ENCODE peak calls at places on chromosomes 4 and X, in five cellular contexts. N, C, V, A and M are unnamed samples.

GRCh38 chrX:1397001-1397400 is 5.1 kb upstream of the SLC25A6 start:
- DNase-seq in C (no peak), V (no peak), N (no peak), A (no peak), M (no peak)

GRCh38 chr4:4854649-4855292 is 4.7 kb upstream of the MSX1 start:
- DNase-seq in V (no peak), A (no peak), N (no peak), C (no peak), M (no peak)

GRCh38 chr4:183136880-183137279 is 37.8 kb downstream of the WWC2 start:
- DNase-seq in C (no peak), V (no peak), N (no peak), A (no peak), M (no peak)

GRCh38 chrX:11100281-11101035 is 10.7 kb upstream of the HCCS start:
- DNase-seq in A (no peak), V (peak), C (no peak), N (peak), M (peak)

GRCh38 chrX:45952030-45952429 is 593.2 kb downstream of the ZNF674 start:
- DNase-seq in V (no peak), A (no peak), C (no peak), N (no peak), M (peak)

GRCh38 chr4:39614487-39615162 is 24.0 kb downstream of the SMIM14 start:
- DNase-seq in C (no peak), N (no peak), A (no peak), V (no peak), M (no peak)

GRCh38 chr4:18756661-18757060 is 735.1 kb upstream of the LCORL start:
- DNase-seq in C (no peak), V (no peak), A (no peak), N (no peak), M (no peak)

GRCh38 chrX:71178908-71179307 is 34.3 kb downstream of the NLGN3 start:
- DNase-seq in A (peak), N (peak), V (peak), C (no peak), M (peak)

GRCh38 chrX:139890991-139891700 is 41.7 kb downstream of the ATP11C start:
- DNase-seq in A (no peak), C (no peak), V (no peak), N (no peak), M (no peak)

GRCh38 chr4:6772223-6772928 is 10.2 kb upstream of the KIAA0232 start:
- DNase-seq in V (no peak), N (no peak), A (no peak), C (no peak), M (no peak)

GRCh38 chrX:134803551-134804183 is 145.4 kb upstream of the PLAC1 start:
- DNase-seq in V (peak), C (no peak), N (no peak), A (no peak), M (no peak)

GRCh38 chr4:133624744-133625143 is 475.6 kb downstream of the PCDH10 start:
- DNase-seq in N (peak), V (no peak), A (no peak), C (no peak), M (peak)

GRCh38 chr4:183165371-183165770 is 66.3 kb downstream of the WWC2 start:
- DNase-seq in C (no peak), N (no peak), A (no peak), V (no peak), M (no peak)

GRCh38 chrX:16222123-16222522 is 54.8 kb downstream of the MAGEB17 start:
- DNase-seq in V (no peak), A (no peak), N (no peak), C (no peak), M (no peak)

GRCh38 chrX:65757943-65758342 is 90.5 kb downstream of the MSN start:
- DNase-seq in V (no peak), A (no peak), C (no peak), N (no peak), M (no peak)

GRCh38 chrX:118252967-118253366 is 92.9 kb upstream of the WDR44 start:
- DNase-seq in C (no peak), N (no peak), A (no peak), V (no peak), M (no peak)

GRCh38 chrX:8815460-8816065 is 14.4 kb upstream of the FAM9A start:
- DNase-seq in C (no peak), A (peak), N (peak), V (peak), M (peak)

GRCh38 chr4:84632092-84632491 is 49.2 kb downstream of the CDS1 start:
- DNase-seq in N (no peak), C (no peak), V (no peak), A (no peak), M (no peak)

GRCh38 chr4:113708250-113708649 is 53.3 kb downstream of the CAMK2D start:
- DNase-seq in A (no peak), V (no peak), N (no peak), C (no peak), M (no peak)

GRCh38 chrX:53723381-53723780 is 36.9 kb upstream of the HUWE1 start:
- DNase-seq in N (no peak), C (no peak), V (no peak), A (no peak), M (no peak)

GRCh38 chr4:106325800-106326199 is 9.4 kb downstream of the AIMP1 start:
- DNase-seq in N (no peak), C (no peak), A (no peak), V (no peak), M (no peak)

GRCh38 chr4:106320235-106320634 is 3.9 kb downstream of the AIMP1 start:
- DNase-seq in C (no peak), N (no peak), V (no peak), A (no peak), M (no peak)

GRCh38 chr4:106318511-106318910 is 2.2 kb downstream of the AIMP1 start:
- DNase-seq in A (no peak), V (no peak), N (no peak), C (no peak), M (no peak)

GRCh38 chr4:106317815-106318214 is 1.5 kb downstream of the AIMP1 start:
- DNase-seq in N (no peak), V (no peak), A (no peak), C (no peak), M (no peak)

DNA sequence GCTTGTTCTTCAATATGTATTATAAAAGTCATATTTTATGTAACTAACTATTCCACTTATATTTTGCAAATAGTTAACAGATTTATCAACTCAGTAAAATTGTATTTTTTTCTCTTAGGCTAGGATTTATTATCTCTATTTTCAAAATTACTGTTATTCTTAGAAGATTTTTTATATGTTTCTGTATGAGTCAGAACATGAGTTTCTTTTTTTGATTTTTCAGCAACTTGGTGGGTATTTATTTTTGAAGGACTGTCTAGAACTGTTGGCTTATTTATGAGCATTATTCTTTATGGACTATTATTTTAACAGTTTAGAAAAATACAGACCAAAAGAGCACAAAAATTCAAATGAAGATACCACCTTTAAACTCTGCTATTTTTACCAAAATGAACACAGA is 6.8 kb downstream of the AIMP1 start:
- DNase-seq in V (no peak), C (no peak), N (no peak), A (no peak), M (no peak)
- TF ChIP-seq SUZ12 in V (no peak), C (no peak), N (no peak), A (no peak), M (no peak)

GRCh38 chr4:140935259-140935658 is 179.1 kb upstream of the TBC1D9 start:
- DNase-seq in A (no peak), C (no peak), N (no peak), V (no peak), M (no peak)
- TF ChIP-seq SUZ12 in A (no peak), C (no peak), N (no peak), V (no peak), M (no peak)

GRCh38 chr4:37879365-37879764 is 11.5 kb upstream of the TBC1D1 start:
- DNase-seq in C (no peak), N (no peak), A (no peak), V (no peak), M (no peak)

GRCh38 chr4:37872310-37872988 is 18.4 kb upstream of the TBC1D1 start:
- DNase-seq in V (no peak), A (no peak), C (no peak), N (no peak), M (no peak)

GRCh38 chr4:37876156-37876555 is 14.7 kb upstream of the TBC1D1 start:
- DNase-seq in A (no peak), V (no peak), C (no peak), N (no peak), M (no peak)

GRCh38 chr4:37873383-37873782 is 17.5 kb upstream of the TBC1D1 start:
- DNase-seq in C (no peak), V (peak), N (no peak), A (no peak), M (no peak)
- TF ChIP-seq SUZ12 in C (no peak), V (no peak), N (no peak), A (no peak), M (no peak)

GRCh38 chr4:139535852-139536234 is 20.2 kb downstream of the SETD7 start:
- DNase-seq in A (no peak), V (no peak), N (no peak), C (no peak), M (no peak)

GRCh38 chr4:139532951-139533350 is 23.1 kb downstream of the SETD7 start:
- DNase-seq in A (no peak), N (no peak), V (no peak), C (no peak), M (peak)

GRCh38 chr4:139537292-139537691 is 18.7 kb downstream of the SETD7 start:
- DNase-seq in A (no peak), C (no peak), N (no peak), V (no peak), M (no peak)

GRCh38 chr4:139535228-139535851 is 20.7 kb downstream of the SETD7 start:
- DNase-seq in V (no peak), A (no peak), C (no peak), N (no peak), M (no peak)

GRCh38 chr4:139534287-139534950 is 21.6 kb downstream of the SETD7 start:
- DNase-seq in V (no peak), N (no peak), C (no peak), A (no peak), M (no peak)
- TF ChIP-seq SUZ12 in V (no peak), N (no peak), C (no peak), A (no peak), M (no peak)

GRCh38 chr4:165418116-165418515 is 39.3 kb downstream of the CPE start:
- DNase-seq in N (no peak), C (no peak), A (no peak), V (no peak), M (no peak)
- TF ChIP-seq SUZ12 in N (no peak), C (no peak), A (no peak), V (no peak), M (no peak)